ENCODE peak calls at places on chromosomes 11 and 22, in four cellular contexts. X is sciatic nerve; Z is activated CD4-positive, CD25-positive, alpha-beta regulatory T cell; T is NCI-H1436. S is an unnamed sample.
A peak's percentile ranks its signal among the peaks of the same experiment; 100 is the strongest.

GRCh38 chr22:48894064-48894671 is 933.5 kb downstream of the BRD1 start:
- DNase-seq in X (peak; percentile 53), Z (no peak), T (no peak), S (no peak)

GRCh38 chr11:3037041-3037944 is 19.9 kb downstream of the CARS1 start:
- DNase-seq in X (peak; percentile 92), Z (no peak), T (peak; percentile 58), S (peak; percentile 48)

GRCh38 chr11:44207292-44207691 is 102.6 kb downstream of the ALX4 start:
- DNase-seq in X (no peak), Z (no peak), T (no peak), S (no peak)

GRCh38 chr22:38080468-38080846 is 3.5 kb downstream of the SLC16A8 start:
- DNase-seq in X (no peak), Z (no peak), T (no peak), S (no peak)

GRCh38 chr11:57158180-57158579 is 23.6 kb upstream of the LRRC55 start:
- DNase-seq in X (no peak), Z (no peak), T (no peak), S (no peak)

GRCh38 chr22:36913431-36914382 is at the start of gene CSF2RB:
- DNase-seq in X (no peak), Z (no peak), T (no peak), S (no peak)

GRCh38 chr22:41902016-41902415 is 12.9 kb downstream of the SHISA8 start:
- DNase-seq in X (no peak), Z (no peak), T (no peak), S (no peak)

GRCh38 chr11:1460994-1461805 is 25.4 kb downstream of the MOB2 start:
- DNase-seq in X (no peak), Z (no peak), T (no peak), S (no peak)

GRCh38 chr11:119339581-119340334 is 925 bp downstream of the C1QTNF5 start:
- DNase-seq in X (peak; percentile 90), Z (no peak), T (no peak), S (no peak)

GRCh38 chr11:10441021-10441523 is 14.0 kb upstream of the AMPD3 start:
- DNase-seq in X (no peak), Z (no peak), T (no peak), S (no peak)

S was measured in GM12892.